ENCODE peak calls at places on chromosomes 11 and 22, in six cellular contexts. F, D, S, C, N and J are unnamed samples.

GRCh38 chr11:31325162-31325561 is 44.4 kb downstream of the DCDC1 start:
- DNase-seq in F (peak; percentile 5), D (no peak), S (no peak), C (no peak), N (no peak), J (no peak)

GRCh38 chr11:85772700-85773099 is 38.2 kb downstream of the SYTL2 start:
- DNase-seq in F (no peak), D (no peak), S (no peak), C (no peak), N (no peak), J (no peak)

GRCh38 chr11:122253541-122254317 is 137.7 kb upstream of the BLID start:
- DNase-seq in F (peak; percentile 42), D (no peak), S (no peak), C (no peak), N (no peak), J (no peak)

GRCh38 chr22:30556388-30556787 is 9.8 kb upstream of the SEC14L6 start:
- DNase-seq in F (no peak), D (no peak), S (no peak), C (no peak), N (no peak), J (no peak)

GRCh38 chr22:41525450-41526225 is 18.6 kb downstream of the POLR3H start:
- DNase-seq in F (no peak), D (no peak), S (no peak), C (no peak), N (no peak), J (no peak)

GRCh38 chr11:29200776-29201574 is 815.9 kb downstream of the KCNA4 start:
- DNase-seq in F (no peak), D (no peak), S (no peak), C (no peak), N (no peak), J (no peak)

GRCh38 chr11:107789767-107790166 is 68.8 kb downstream of the SLC35F2 start:
- DNase-seq in F (no peak), D (no peak), S (no peak), C (no peak), N (no peak), J (no peak)

GRCh38 chr11:101870510-101870909 is 44.3 kb upstream of the CEP126 start:
- DNase-seq in F (no peak), D (no peak), S (no peak), C (no peak), N (no peak), J (no peak)

GRCh38 chr11:19253149-19253540 is 12.4 kb upstream of the E2F8 start:
- DNase-seq in F (peak; percentile 29), D (no peak), S (no peak), C (no peak), N (no peak), J (no peak)

GRCh38 chr11:103703437-103703836 is 333.0 kb upstream of the DDI1 start:
- DNase-seq in F (peak; percentile 24), D (no peak), S (no peak), C (no peak), N (no peak), J (no peak)